ENCODE peak calls at places on chromosome 19, in seven cellular contexts. W, U, N, Z, H, V and M are unnamed samples.

GRCh38 chr19:34120846-34121639 is 51.3 kb upstream of the LSM14A start:
- DNase-seq in W (peak; percentile 21), N (no peak), U (no peak), Z (peak; percentile 23), V (peak; percentile 26), H (peak; percentile 31), M (peak; percentile 17)

GRCh38 chr19:46970815-46971214 is 48.8 kb upstream of the NPAS1 start:
- DNase-seq in W (no peak), H (no peak), V (no peak), N (no peak), U (no peak), Z (no peak), M (no peak)

GRCh38 chr19:7888826-7889217 is 512 bp downstream of the LRRC8E start:
- DNase-seq in Z (no peak), H (no peak), U (no peak), V (no peak), N (no peak), W (no peak), M (no peak)

GRCh38 chr19:4319067-4319718 is 14.8 kb downstream of the FSD1 start:
- DNase-seq in V (no peak), U (no peak), N (no peak), Z (no peak), H (no peak), W (no peak), M (no peak)

GRCh38 chr19:51372649-51373504 is at the start of gene NKG7:
- DNase-seq in W (no peak), V (no peak), H (no peak), U (no peak), Z (no peak), N (no peak), M (peak; percentile 72)

GRCh38 chr19:294819-295686 is 3.9 kb upstream of the PLPP2 start:
- DNase-seq in N (peak; percentile 46), Z (peak; percentile 55), V (no peak), H (peak; percentile 68), W (peak; percentile 42), U (no peak), M (peak; percentile 42)

GRCh38 chr19:29678484-29679106 is 13.3 kb downstream of the PLEKHF1 start:
- DNase-seq in W (no peak), Z (no peak), H (no peak), U (no peak), N (peak; percentile 75), V (no peak), M (no peak)

GRCh38 chr19:48591021-48591420 is 15.5 kb upstream of the SPACA4 start:
- DNase-seq in Z (no peak), H (no peak), W (no peak), V (no peak), N (no peak), U (no peak), M (no peak)

GRCh38 chr19:50657672-50658437 is 8.6 kb downstream of the C19orf81 start:
- DNase-seq in Z (peak; percentile 100), W (peak; percentile 55), U (peak; percentile 54), H (peak; percentile 74), V (peak; percentile 86), N (peak; percentile 79), M (peak; percentile 25)

GRCh38 chr19:55643003-55643732 is at the start of gene ZNF581:
- DNase-seq in Z (peak; percentile 83), H (peak; percentile 83), N (peak; percentile 70), W (peak; percentile 80), U (no peak), V (peak; percentile 78), M (peak; percentile 77)

GRCh38 chr19:8174706-8175105 is 25.3 kb upstream of the FBN3 start:
- DNase-seq in Z (no peak), W (no peak), H (no peak), N (no peak), U (no peak), V (peak; percentile 99), M (no peak)

GRCh38 chr19:35120898-35121297 is 5.3 kb downstream of the FXYD3 start:
- DNase-seq in V (peak; percentile 69), H (no peak), Z (no peak), W (peak; percentile 80), U (no peak), N (no peak), M (peak; percentile 67)

DNA sequence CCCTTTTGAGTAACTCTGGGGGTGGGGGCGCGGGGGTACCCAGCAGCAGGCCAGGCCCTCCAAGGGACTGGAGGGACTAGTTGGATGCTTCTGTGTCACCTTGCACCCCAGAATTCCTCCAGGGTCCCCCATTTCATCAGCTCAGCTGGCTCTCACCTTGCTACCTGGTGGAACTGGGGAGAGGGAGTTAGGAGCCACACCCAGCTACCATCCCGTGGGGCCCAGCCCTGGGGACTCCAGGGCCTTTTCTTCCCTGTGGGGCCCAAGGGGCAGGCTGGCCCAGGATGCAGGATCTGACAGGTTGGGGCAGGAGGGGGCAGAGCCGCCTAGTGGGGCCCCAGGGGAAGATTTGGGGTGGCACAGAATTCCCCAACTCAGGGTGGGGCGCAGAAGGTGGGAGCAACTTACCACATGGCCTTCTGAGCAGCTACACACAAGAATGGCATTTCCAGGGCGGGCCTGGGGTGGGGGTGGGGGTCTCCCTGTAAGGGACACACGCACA is 32.8 kb upstream of the NANOS3 start:
- DNase-seq in U (no peak), V (peak; percentile 97), W (peak; percentile 44), H (no peak), N (no peak), Z (no peak), M (no peak)
- H3K4me1 ChIP-seq in U (peaks cover 28% of the 10 kb centered on the region), V (peaks cover 45% of the 10 kb centered on the region), W (peaks cover 15% of the 10 kb centered on the region), H (peaks cover 54% of the 10 kb centered on the region), N (peaks cover 3% of the 10 kb centered on the region), Z (peaks cover 37% of the 10 kb centered on the region), M (peaks cover 6% of the 10 kb centered on the region)

DNA sequence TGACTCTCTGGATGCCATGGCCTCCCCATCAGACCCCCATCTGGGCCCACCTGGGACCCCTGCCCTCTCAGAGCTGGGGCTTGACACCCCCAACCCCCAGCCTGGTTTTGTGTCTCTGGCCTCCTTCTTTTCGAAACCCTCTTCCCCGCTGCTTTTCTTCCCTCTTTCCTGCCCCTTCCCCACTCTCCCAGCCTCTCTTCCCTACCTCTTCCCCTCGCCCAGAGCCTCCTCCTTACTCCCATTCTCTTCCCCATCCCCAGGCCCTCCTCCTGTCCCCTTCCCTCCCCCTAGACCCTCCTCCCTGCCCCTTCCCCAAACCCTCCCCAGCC is 2.1 kb downstream of the TNFSF9 start:
- DNase-seq in N (no peak), W (no peak), U (no peak), H (no peak), V (no peak), Z (no peak), M (no peak)
- H3K4me1 ChIP-seq in N (no peaks in the 10 kb centered on the region), W (no peaks in the 10 kb centered on the region), U (no peaks in the 10 kb centered on the region), H (peaks cover 8% of the 10 kb centered on the region), V (peaks cover 29% of the 10 kb centered on the region), Z (peaks cover 5% of the 10 kb centered on the region), M (peaks cover 2% of the 10 kb centered on the region)

DNA sequence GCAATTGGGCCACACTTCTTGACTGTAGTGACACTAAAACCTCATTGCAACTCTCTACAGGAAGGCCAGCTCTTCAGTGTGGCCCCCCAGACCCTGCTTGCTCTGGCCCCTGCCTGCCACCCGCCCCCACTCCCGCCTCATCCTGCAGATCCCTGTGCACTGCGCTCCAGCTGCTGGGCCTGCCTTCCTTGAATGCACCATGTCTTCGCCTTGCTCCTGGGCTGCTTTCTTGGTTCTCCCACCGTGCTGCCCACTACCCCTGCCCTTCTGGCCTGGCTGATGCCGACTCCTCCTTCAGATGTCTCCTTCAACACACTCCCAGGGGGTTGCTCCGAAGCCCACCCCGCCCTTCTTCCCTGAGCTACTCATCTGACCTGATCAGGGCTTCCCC is 98.2 kb downstream of the SIPA1L3 start:
- DNase-seq in N (no peak), Z (no peak), U (no peak), H (no peak), V (no peak), W (no peak), M (no peak)
- H3K4me1 ChIP-seq in N (no peaks in the 10 kb centered on the region), Z (peaks cover 5% of the 10 kb centered on the region), U (peaks cover 3% of the 10 kb centered on the region), H (peaks cover 23% of the 10 kb centered on the region), V (peaks cover 34% of the 10 kb centered on the region), W (no peaks in the 10 kb centered on the region), M (no peaks in the 10 kb centered on the region)

GRCh38 chr19:45047188-45047797 is 8.4 kb downstream of the CLASRP start:
- DNase-seq in H (no peak), Z (no peak), V (no peak), W (no peak), N (no peak), U (no peak), M (no peak)
- H3K4me1 ChIP-seq in H (peaks cover 61% of the 10 kb centered on the region), Z (no peaks in the 10 kb centered on the region), V (peaks cover 21% of the 10 kb centered on the region), W (peaks cover 11% of the 10 kb centered on the region), N (no peaks in the 10 kb centered on the region), U (peaks cover 4% of the 10 kb centered on the region), M (peaks cover 3% of the 10 kb centered on the region)

GRCh38 chr19:38899447-38900219 is at the start of the genes NFKBIB and SIRT2:
- DNase-seq in H (peak; percentile 100), N (peak; percentile 100), Z (peak; percentile 100), U (peak; percentile 100), W (peak; percentile 100), V (peak; percentile 100), M (peak; percentile 100)
- H3K4me1 ChIP-seq in H (peaks cover 26% of the 10 kb centered on the region), N (peaks cover 6% of the 10 kb centered on the region), Z (no peaks in the 10 kb centered on the region), U (peaks cover 18% of the 10 kb centered on the region), W (no peaks in the 10 kb centered on the region), V (peaks cover 13% of the 10 kb centered on the region), M (no peaks in the 10 kb centered on the region)

GRCh38 chr19:6800991-6801396 is 28.5 kb downstream of the VAV1 start:
- DNase-seq in W (no peak), N (no peak), U (no peak), H (no peak), Z (no peak), V (peak; percentile 81), M (no peak)

GRCh38 chr19:6803036-6803404 is 30.5 kb downstream of the VAV1 start:
- DNase-seq in H (no peak), Z (no peak), W (no peak), N (no peak), U (no peak), V (no peak), M (no peak)

GRCh38 chr19:6806488-6806887 is 34.0 kb downstream of the VAV1 start:
- DNase-seq in Z (no peak), V (no peak), H (no peak), U (no peak), W (no peak), N (no peak), M (no peak)

GRCh38 chr19:6802336-6803035 is 30.0 kb downstream of the VAV1 start:
- DNase-seq in V (no peak), H (peak; percentile 39), N (peak; percentile 17), U (no peak), W (peak; percentile 42), Z (no peak), M (peak; percentile 25)

DNA sequence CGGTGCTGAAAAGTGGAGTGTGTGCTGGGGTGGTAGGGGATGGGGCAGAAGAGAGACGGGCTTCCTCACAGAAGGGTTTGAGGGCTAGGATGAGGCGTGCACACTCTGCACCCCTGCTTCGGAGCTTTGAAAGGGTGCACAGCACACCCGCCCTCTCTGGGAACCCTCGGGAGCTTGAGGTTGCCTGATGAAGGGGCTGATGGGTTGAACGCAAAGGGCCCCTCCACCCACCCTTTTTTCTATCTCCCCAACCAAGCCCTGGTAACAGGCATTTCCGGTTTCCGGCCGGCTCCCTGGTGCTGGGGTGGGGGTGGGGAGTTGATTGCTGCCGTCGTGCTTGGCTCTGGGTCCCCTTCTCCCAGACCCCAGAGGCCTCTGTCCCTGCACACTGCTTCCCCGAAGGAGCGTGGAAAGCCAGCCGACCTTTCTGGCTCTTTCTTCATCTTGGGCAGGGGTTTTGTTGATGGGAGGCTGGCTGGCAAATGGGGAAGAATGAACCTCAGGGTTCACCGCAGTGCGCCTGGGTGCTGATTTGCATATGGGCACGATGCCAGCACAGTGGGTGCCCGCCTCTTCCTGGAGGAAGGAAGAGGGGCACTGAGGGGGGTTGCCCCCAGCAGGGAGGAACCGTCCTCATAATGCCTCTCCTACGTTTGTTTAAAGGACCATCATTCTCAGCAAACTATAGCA is 29.0 kb downstream of the VAV1 start:
- DNase-seq in V (no peak), N (peak; percentile 21), Z (peak; percentile 0), U (no peak), W (peak; percentile 64), H (peak; percentile 65), M (peak; percentile 57)
- H3K4me1 ChIP-seq in V (peaks cover 5% of the 10 kb centered on the region), N (no peaks in the 10 kb centered on the region), Z (no peaks in the 10 kb centered on the region), U (peaks cover 4% of the 10 kb centered on the region), W (no peaks in the 10 kb centered on the region), H (peaks cover 5% of the 10 kb centered on the region), M (no peaks in the 10 kb centered on the region)

GRCh38 chr19:14434543-14435319 is 1.6 kb downstream of the PKN1 start:
- DNase-seq in H (peak; percentile 71), Z (no peak), V (peak; percentile 63), U (peak; percentile 36), W (peak; percentile 52), N (peak; percentile 77), M (peak; percentile 55)
- H3K4me1 ChIP-seq in H (peaks cover 43% of the 10 kb centered on the region), Z (peaks cover 6% of the 10 kb centered on the region), V (peaks cover 17% of the 10 kb centered on the region), U (peaks cover 12% of the 10 kb centered on the region), W (peaks cover 8% of the 10 kb centered on the region), N (no peaks in the 10 kb centered on the region), M (no peaks in the 10 kb centered on the region)